ENCODE peak calls at places on chromosomes 12 and 14, in eight cellular contexts. One of them, this sample, is unnamed.

GRCh38 chr12:95995238-95996031 is 709 bp downstream of the HAL start:
- DNase-seq in SK-N-SH: no peak
- DNase-seq in PC-3: no peak
- DNase-seq in hepatocyte: no peak
- DNase-seq in HCT116: no peak
- DNase-seq in GM23338: no peak
- DNase-seq in neural progenitor cell: no peak
- DNase-seq in MM.1S: no peak
- DNase-seq in this sample: no peak

GRCh38 chr12:93041416-93041815 is 112.3 kb upstream of the EEA1 start:
- DNase-seq in MM.1S: no peak
- DNase-seq in SK-N-SH: no peak
- DNase-seq in PC-3: no peak
- DNase-seq in GM23338: no peak
- DNase-seq in HCT116: no peak
- DNase-seq in hepatocyte: no peak
- DNase-seq in neural progenitor cell: no peak
- DNase-seq in this sample: no peak

GRCh38 chr14:92676448-92677086 is 71.9 kb downstream of the LGMN start:
- DNase-seq in neural progenitor cell: peak; percentile 24
- DNase-seq in hepatocyte: no peak
- DNase-seq in PC-3: no peak
- DNase-seq in MM.1S: no peak
- DNase-seq in SK-N-SH: no peak
- DNase-seq in HCT116: no peak
- DNase-seq in GM23338: no peak
- DNase-seq in this sample: no peak

GRCh38 chr12:116861331-116861730 is 19.9 kb downstream of the HRK start:
- DNase-seq in SK-N-SH: peak; percentile 84
- DNase-seq in GM23338: no peak
- DNase-seq in MM.1S: peak; percentile 45
- DNase-seq in hepatocyte: peak; percentile 49
- DNase-seq in PC-3: peak; percentile 54
- DNase-seq in HCT116: no peak
- DNase-seq in neural progenitor cell: peak; percentile 34
- DNase-seq in this sample: peak; percentile 92

GRCh38 chr12:93884794-93885460 is 207.8 kb downstream of the CRADD start:
- DNase-seq in SK-N-SH: no peak
- DNase-seq in neural progenitor cell: no peak
- DNase-seq in PC-3: no peak
- DNase-seq in GM23338: no peak
- DNase-seq in HCT116: no peak
- DNase-seq in MM.1S: no peak
- DNase-seq in hepatocyte: no peak
- DNase-seq in this sample: no peak

GRCh38 chr12:40168868-40169267 is 55.9 kb upstream of the LRRK2 start:
- DNase-seq in GM23338: no peak
- DNase-seq in MM.1S: peak; percentile 85
- DNase-seq in PC-3: no peak
- DNase-seq in neural progenitor cell: no peak
- DNase-seq in hepatocyte: no peak
- DNase-seq in HCT116: no peak
- DNase-seq in SK-N-SH: no peak
- DNase-seq in this sample: no peak

GRCh38 chr12:129984097-129984496 is 80.3 kb upstream of the TMEM132D start:
- DNase-seq in neural progenitor cell: peak; percentile 13
- DNase-seq in MM.1S: no peak
- DNase-seq in PC-3: no peak
- DNase-seq in HCT116: no peak
- DNase-seq in SK-N-SH: no peak
- DNase-seq in hepatocyte: no peak
- DNase-seq in GM23338: peak; percentile 27
- DNase-seq in this sample: no peak

GRCh38 chr12:13369496-13369895 is 173.0 kb downstream of the EMP1 start:
- DNase-seq in GM23338: no peak
- DNase-seq in MM.1S: no peak
- DNase-seq in SK-N-SH: no peak
- DNase-seq in neural progenitor cell: peak; percentile 15
- DNase-seq in hepatocyte: no peak
- DNase-seq in HCT116: no peak
- DNase-seq in PC-3: no peak
- DNase-seq in this sample: no peak

GRCh38 chr14:55160989-55161388 is 30.4 kb downstream of the DLGAP5 start:
- DNase-seq in MM.1S: peak; percentile 19
- DNase-seq in hepatocyte: peak; percentile 38
- DNase-seq in neural progenitor cell: no peak
- DNase-seq in HCT116: peak; percentile 6
- DNase-seq in PC-3: peak; percentile 79
- DNase-seq in SK-N-SH: peak; percentile 50
- DNase-seq in GM23338: no peak
- DNase-seq in this sample: peak; percentile 34

GRCh38 chr14:91367173-91368171 is 50.1 kb downstream of the CCDC88C start:
- DNase-seq in PC-3: peak; percentile 79
- DNase-seq in hepatocyte: peak; percentile 34
- DNase-seq in HCT116: no peak
- DNase-seq in MM.1S: peak; percentile 94
- DNase-seq in neural progenitor cell: no peak
- DNase-seq in GM23338: no peak
- DNase-seq in SK-N-SH: no peak
- DNase-seq in this sample: peak; percentile 94

GRCh38 chr12:29725587-29726320 is 58.0 kb downstream of the TMTC1 start:
- DNase-seq in hepatocyte: peak; percentile 12
- DNase-seq in SK-N-SH: peak; percentile 26
- DNase-seq in GM23338: no peak
- DNase-seq in PC-3: no peak
- DNase-seq in neural progenitor cell: no peak
- DNase-seq in MM.1S: no peak
- DNase-seq in HCT116: no peak
- DNase-seq in this sample: no peak

GRCh38 chr12:26271889-26272492 is 76.6 kb downstream of the SSPN start:
- DNase-seq in MM.1S: no peak
- DNase-seq in HCT116: no peak
- DNase-seq in PC-3: peak; percentile 68
- DNase-seq in GM23338: no peak
- DNase-seq in neural progenitor cell: no peak
- DNase-seq in SK-N-SH: no peak
- DNase-seq in hepatocyte: peak; percentile 82
- DNase-seq in this sample: no peak

GRCh38 chr14:75523771-75524171 is 1.5 kb downstream of the BATF start:
- DNase-seq in SK-N-SH: no peak
- DNase-seq in hepatocyte: no peak
- DNase-seq in PC-3: peak; percentile 53
- DNase-seq in MM.1S: no peak
- DNase-seq in neural progenitor cell: no peak
- DNase-seq in GM23338: no peak
- DNase-seq in HCT116: no peak
- DNase-seq in this sample: no peak

GRCh38 chr12:13128291-13129000 is 25.0 kb upstream of the GSG1 start:
- DNase-seq in MM.1S: no peak
- DNase-seq in HCT116: no peak
- DNase-seq in SK-N-SH: no peak
- DNase-seq in PC-3: peak; percentile 26
- DNase-seq in neural progenitor cell: no peak
- DNase-seq in hepatocyte: no peak
- DNase-seq in GM23338: no peak
- DNase-seq in this sample: no peak

GRCh38 chr12:82740129-82741000 is 53.7 kb downstream of the TMTC2 start:
- DNase-seq in SK-N-SH: no peak
- DNase-seq in MM.1S: no peak
- DNase-seq in GM23338: peak; percentile 23
- DNase-seq in neural progenitor cell: no peak
- DNase-seq in HCT116: peak; percentile 84
- DNase-seq in PC-3: peak; percentile 82
- DNase-seq in hepatocyte: no peak
- DNase-seq in this sample: no peak

DNA sequence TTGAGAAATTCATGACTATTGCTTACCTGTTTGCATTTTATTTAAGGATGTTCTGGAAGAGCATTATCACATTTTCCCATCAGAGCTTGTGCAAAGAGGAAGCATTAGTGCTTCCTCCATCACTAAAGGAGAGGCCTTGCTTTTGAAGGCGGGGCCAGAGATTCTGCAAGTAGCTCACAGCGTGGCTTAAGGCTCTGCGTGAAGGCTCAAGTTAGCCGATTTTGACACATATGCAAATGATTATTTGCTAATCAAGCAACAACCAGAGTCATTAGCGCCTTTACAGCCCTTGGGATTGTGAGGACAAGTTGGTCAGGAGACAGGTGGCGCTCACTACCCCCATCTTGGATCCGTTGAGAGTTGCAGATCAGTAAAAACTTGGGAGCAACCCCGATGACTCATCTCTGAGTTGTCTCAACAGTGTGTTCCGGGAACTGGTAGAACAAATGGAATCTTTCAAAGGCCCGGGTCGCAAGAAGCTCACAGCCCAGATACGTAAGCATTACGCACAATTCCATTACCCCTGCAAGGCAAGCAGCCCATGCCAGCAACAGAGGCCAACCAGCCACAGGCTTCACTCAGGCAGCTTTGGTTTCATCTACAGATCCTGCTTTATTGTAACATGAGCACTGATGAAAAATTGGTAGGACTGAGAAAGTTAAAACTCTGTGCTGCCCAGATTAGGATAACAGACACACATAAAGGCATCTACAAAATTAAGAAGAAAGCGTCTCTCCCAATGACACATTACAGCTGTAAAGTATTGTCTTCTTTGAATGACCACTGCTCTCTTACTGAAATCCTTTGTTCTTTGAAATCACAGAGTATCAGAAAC is 34.9 kb upstream of the SPTSSA start:
- DNase-seq in PC-3: peak; percentile 98
- DNase-seq in neural progenitor cell: peak; percentile 28
- DNase-seq in MM.1S: no peak
- DNase-seq in HCT116: peak; percentile 97
- DNase-seq in SK-N-SH: peak; percentile 23
- DNase-seq in GM23338: peak; percentile 76
- DNase-seq in hepatocyte: peak; percentile 93
- DNase-seq in this sample: no peak
- TF ChIP-seq EZH2phosphoT487 in PC-3: no peak
- TF ChIP-seq EZH2phosphoT487 in neural progenitor cell: no peak
- TF ChIP-seq EZH2phosphoT487 in MM.1S: no peak
- TF ChIP-seq EZH2phosphoT487 in HCT116: no peak
- TF ChIP-seq EZH2phosphoT487 in SK-N-SH: no peak
- TF ChIP-seq EZH2phosphoT487 in GM23338: no peak
- TF ChIP-seq EZH2phosphoT487 in hepatocyte: no peak
- TF ChIP-seq EZH2phosphoT487 in this sample: no peak

GRCh38 chr12:79919762-79920161 is 15.1 kb downstream of the PPP1R12A start:
- DNase-seq in GM23338: no peak
- DNase-seq in PC-3: no peak
- DNase-seq in neural progenitor cell: no peak
- DNase-seq in MM.1S: no peak
- DNase-seq in SK-N-SH: no peak
- DNase-seq in hepatocyte: no peak
- DNase-seq in HCT116: no peak
- DNase-seq in this sample: no peak

GRCh38 chr12:79920421-79921238 is 14.3 kb downstream of the PPP1R12A start:
- DNase-seq in MM.1S: no peak
- DNase-seq in PC-3: no peak
- DNase-seq in hepatocyte: no peak
- DNase-seq in neural progenitor cell: no peak
- DNase-seq in GM23338: no peak
- DNase-seq in SK-N-SH: no peak
- DNase-seq in HCT116: no peak
- DNase-seq in this sample: no peak

GRCh38 chr12:79926951-79927350 is 7.9 kb downstream of the PPP1R12A start:
- DNase-seq in GM23338: no peak
- DNase-seq in neural progenitor cell: no peak
- DNase-seq in MM.1S: no peak
- DNase-seq in PC-3: no peak
- DNase-seq in hepatocyte: no peak
- DNase-seq in SK-N-SH: no peak
- DNase-seq in HCT116: no peak
- DNase-seq in this sample: no peak

GRCh38 chr12:79925492-79925891 is 9.4 kb downstream of the PPP1R12A start:
- DNase-seq in hepatocyte: no peak
- DNase-seq in neural progenitor cell: no peak
- DNase-seq in GM23338: no peak
- DNase-seq in HCT116: no peak
- DNase-seq in MM.1S: no peak
- DNase-seq in PC-3: no peak
- DNase-seq in SK-N-SH: no peak
- DNase-seq in this sample: no peak

GRCh38 chr12:79921786-79922185 is 13.1 kb downstream of the PPP1R12A start:
- DNase-seq in GM23338: no peak
- DNase-seq in SK-N-SH: no peak
- DNase-seq in PC-3: no peak
- DNase-seq in HCT116: no peak
- DNase-seq in hepatocyte: no peak
- DNase-seq in MM.1S: no peak
- DNase-seq in neural progenitor cell: no peak
- DNase-seq in this sample: no peak
- H3K4me1 ChIP-seq in GM23338: peaks cover 7% of the 10 kb centered on the region
- H3K4me1 ChIP-seq in SK-N-SH: no peaks in the 10 kb centered on the region
- H3K4me1 ChIP-seq in PC-3: no peaks in the 10 kb centered on the region
- H3K4me1 ChIP-seq in HCT116: no peaks in the 10 kb centered on the region
- H3K4me1 ChIP-seq in hepatocyte: peaks cover 8% of the 10 kb centered on the region
- H3K4me1 ChIP-seq in MM.1S: no peaks in the 10 kb centered on the region
- H3K4me1 ChIP-seq in neural progenitor cell: no peaks in the 10 kb centered on the region
- H3K4me1 ChIP-seq in this sample: peaks cover 4% of the 10 kb centered on the region

DNA sequence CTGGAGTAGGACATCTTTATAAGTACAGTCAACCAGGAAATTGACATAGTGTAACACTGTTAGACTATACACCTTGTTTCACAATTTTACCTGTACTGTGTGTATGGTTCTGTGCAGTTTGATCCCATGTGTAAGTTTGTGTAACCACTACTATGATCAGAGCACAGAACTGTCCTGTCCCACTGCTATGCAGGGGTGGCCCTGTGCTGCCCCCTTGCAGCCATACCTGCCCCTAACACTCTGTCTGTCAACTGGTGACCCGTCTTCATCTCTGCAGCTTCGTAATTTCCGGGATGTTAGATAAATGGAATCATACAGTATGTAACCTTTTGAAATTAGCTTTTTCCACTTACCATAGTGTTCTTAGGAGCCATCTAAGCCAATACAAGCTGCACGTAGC is 58.7 kb upstream of the RD3L start:
- DNase-seq in neural progenitor cell: peak; percentile 48
- DNase-seq in SK-N-SH: peak; percentile 47
- DNase-seq in hepatocyte: no peak
- DNase-seq in HCT116: peak; percentile 12
- DNase-seq in GM23338: peak; percentile 56
- DNase-seq in MM.1S: no peak
- DNase-seq in PC-3: peak; percentile 31
- DNase-seq in this sample: peak; percentile 31
- TF ChIP-seq CTCF in neural progenitor cell: peak; percentile 63
- TF ChIP-seq CTCF in SK-N-SH: peak; percentile 16
- TF ChIP-seq CTCF in hepatocyte: no peak
- TF ChIP-seq CTCF in HCT116: peak; percentile 61
- TF ChIP-seq CTCF in GM23338: peak; percentile 69
- TF ChIP-seq CTCF in MM.1S: peak; percentile 6
- TF ChIP-seq CTCF in PC-3: peak; percentile 62
- TF ChIP-seq CTCF in this sample: peak; percentile 69

DNA sequence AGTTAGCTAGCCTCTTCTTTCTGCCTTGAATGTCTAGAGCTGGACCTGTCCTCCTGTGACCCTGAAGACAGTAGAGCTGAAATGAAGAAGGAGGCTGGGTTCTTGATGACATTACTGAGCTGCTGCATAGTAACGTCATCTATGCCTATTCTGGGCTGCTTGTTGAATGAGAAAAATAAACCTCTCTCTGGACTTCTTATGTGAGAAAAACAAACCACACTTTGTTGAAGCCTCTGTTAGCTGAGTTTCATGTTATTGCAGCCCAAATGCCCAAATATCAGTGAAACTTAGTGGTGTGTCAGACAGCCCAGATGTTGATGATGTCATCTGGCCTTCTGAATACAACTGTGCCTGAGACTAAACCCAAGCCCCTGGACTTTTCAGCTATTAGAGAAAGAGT is 67.0 kb upstream of the MAX start:
- DNase-seq in hepatocyte: no peak
- DNase-seq in PC-3: no peak
- DNase-seq in GM23338: no peak
- DNase-seq in SK-N-SH: no peak
- DNase-seq in HCT116: no peak
- DNase-seq in MM.1S: peak; percentile 78
- DNase-seq in neural progenitor cell: no peak
- DNase-seq in this sample: peak; percentile 46
- TF ChIP-seq EZH2phosphoT487 in hepatocyte: no peak
- TF ChIP-seq EZH2phosphoT487 in PC-3: no peak
- TF ChIP-seq EZH2phosphoT487 in GM23338: no peak
- TF ChIP-seq EZH2phosphoT487 in SK-N-SH: no peak
- TF ChIP-seq EZH2phosphoT487 in HCT116: no peak
- TF ChIP-seq EZH2phosphoT487 in MM.1S: no peak
- TF ChIP-seq EZH2phosphoT487 in neural progenitor cell: no peak
- TF ChIP-seq EZH2phosphoT487 in this sample: no peak